ENCODE peak calls at places on chromosomes 1 and 21, in four cellular contexts. N is fibroblast of lung, I is hepatocyte, P is K562. E is an unnamed sample.

GRCh38 chr1:208433086-208433485 is 188.9 kb upstream of the PLXNA2 start:
- DNase-seq in N (peak), I (no peak), P (no peak), E (no peak)

GRCh38 chr1:206895320-206895719 is 1.9 kb upstream of the IL24 start:
- DNase-seq in N (no peak), I (no peak), P (no peak), E (no peak)

GRCh38 chr1:203403586-203403985 is 52.7 kb upstream of the FMOD start:
- DNase-seq in N (no peak), I (no peak), P (no peak), E (no peak)

GRCh38 chr1:13536612-13537011 is 22.8 kb upstream of the LRRC38 start:
- DNase-seq in N (no peak), I (no peak), P (no peak), E (no peak)

GRCh38 chr1:166920561-166921475 is 44.8 kb upstream of the TADA1 start:
- DNase-seq in N (no peak), I (peak), P (no peak), E (no peak)

GRCh38 chr1:82994866-82995370 is 1004.0 kb downstream of the TTLL7 start:
- DNase-seq in N (peak), I (no peak), P (no peak), E (no peak)

GRCh38 chr1:95252422-95252821 is 18.4 kb downstream of the RWDD3 start:
- DNase-seq in N (no peak), I (no peak), P (no peak), E (no peak)

GRCh38 chr1:110672753-110673108 is 2.0 kb downstream of the KCNA3 start:
- DNase-seq in N (no peak), I (no peak), P (no peak), E (no peak)

GRCh38 chr1:54390655-54391054 is 15.5 kb downstream of the SSBP3 start:
- DNase-seq in N (no peak), I (no peak), P (no peak), E (no peak)

GRCh38 chr1:206708058-206708457 is 23.4 kb downstream of the MAPKAPK2 start:
- DNase-seq in N (no peak), I (no peak), P (peak), E (no peak)

GRCh38 chr21:45870421-45870820 is 111.1 kb upstream of the COL6A1 start:
- DNase-seq in N (no peak), I (no peak), P (no peak), E (no peak)

GRCh38 chr1:24688621-24689195 is 45.6 kb downstream of the SRRM1 start:
- DNase-seq in N (peak), I (peak), P (peak), E (peak)

GRCh38 chr1:20574686-20575543 is 14.0 kb upstream of the CDA start:
- DNase-seq in N (peak), I (peak), P (peak), E (peak)

GRCh38 chr1:56577859-56578663 is 1.3 kb downstream of the PLPP3 start:
- DNase-seq in N (peak), I (peak), P (no peak), E (peak)

GRCh38 chr1:36352910-36353878 is 29.7 kb upstream of the EVA1B start:
- DNase-seq in N (peak), I (no peak), P (no peak), E (peak)

GRCh38 chr1:208387908-208388756 is 143.9 kb upstream of the PLXNA2 start:
- DNase-seq in N (no peak), I (no peak), P (no peak), E (no peak)

GRCh38 chr21:18155508-18156193 is 89.0 kb upstream of the CHODL start:
- DNase-seq in N (no peak), I (no peak), P (no peak), E (no peak)

GRCh38 chr1:115308969-115309368 is 29.1 kb downstream of the NGF start:
- DNase-seq in N (no peak), I (no peak), P (no peak), E (no peak)

GRCh38 chr1:118986291-118986838 is 1.8 kb downstream of the TBX15 start:
- DNase-seq in N (no peak), I (no peak), P (peak), E (no peak)

GRCh38 chr1:15966081-15966955 is 9.6 kb downstream of the ZBTB17 start:
- DNase-seq in N (no peak), I (no peak), P (no peak), E (no peak)

GRCh38 chr1:225746361-225747179 is 31.1 kb upstream of the SRP9 start:
- DNase-seq in N (peak), I (peak), P (no peak), E (peak)
- TF ChIP-seq CTCF in N (no peak), I (no peak), P (no peak), E (no peak)

GRCh38 chr1:7754234-7754633 is 16.9 kb upstream of the VAMP3 start:
- DNase-seq in N (no peak), I (no peak), P (no peak), E (no peak)

GRCh38 chr1:7751174-7751573 is 19.9 kb upstream of the VAMP3 start:
- DNase-seq in N (no peak), I (no peak), P (no peak), E (no peak)

GRCh38 chr1:7760245-7760644 is 10.9 kb upstream of the VAMP3 start:
- DNase-seq in N (no peak), I (no peak), P (no peak), E (no peak)

GRCh38 chr1:7752512-7753417 is 18.3 kb upstream of the VAMP3 start:
- DNase-seq in N (peak), I (peak), P (peak), E (peak)

GRCh38 chr1:7755448-7755847 is 15.6 kb upstream of the VAMP3 start:
- DNase-seq in N (peak), I (no peak), P (peak), E (no peak)
- TF ChIP-seq CTCF in N (peak), I (peak), P (peak), E (no peak)

DNA sequence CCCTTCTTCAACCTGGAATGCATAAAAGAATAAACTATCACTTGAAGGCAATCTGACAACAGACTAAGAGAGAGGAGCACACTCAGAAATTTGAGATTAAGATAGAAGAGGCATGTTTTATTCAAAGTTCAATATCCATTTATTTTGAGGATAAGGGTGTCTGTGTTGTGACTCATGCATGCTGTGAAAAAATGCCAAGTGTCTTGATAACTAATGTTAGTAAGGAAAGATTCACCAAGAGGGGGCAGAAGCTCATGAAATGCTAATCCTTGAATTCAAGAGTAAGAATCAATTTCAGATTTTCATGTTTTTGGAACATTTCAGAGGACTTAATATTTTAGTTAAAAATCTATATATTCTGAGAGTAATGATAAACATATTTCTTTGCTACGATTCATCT is 94.0 kb downstream of the IFI44 start:
- DNase-seq in N (peak), I (no peak), P (no peak), E (no peak)
- TF ChIP-seq CTCF in N (no peak), I (no peak), P (no peak), E (no peak)

GRCh38 chr1:201955009-201955749 is at the start of gene TIMM17A:
- DNase-seq in N (peak), I (peak), P (peak), E (peak)
- TF ChIP-seq CTCF in N (no peak), I (no peak), P (no peak), E (no peak)

GRCh38 chr1:45009956-45010854 is 919 bp downstream of the HECTD3 start:
- DNase-seq in N (no peak), I (peak), P (peak), E (peak)
- TF ChIP-seq CTCF in N (no peak), I (no peak), P (no peak), E (no peak)

GRCh38 chr1:53291574-53291973 is 36.3 kb downstream of the LRP8 start:
- DNase-seq in N (no peak), I (no peak), P (peak), E (no peak)
- TF ChIP-seq CTCF in N (no peak), I (no peak), P (peak), E (no peak)

GRCh38 chr1:161747789-161748188 is 1.8 kb upstream of the DUSP12 start:
- DNase-seq in N (no peak), I (no peak), P (no peak), E (no peak)

GRCh38 chr1:161749509-161750407 is at the start of gene DUSP12:
- DNase-seq in N (peak), I (peak), P (peak), E (peak)
- TF ChIP-seq CTCF in N (no peak), I (peak), P (peak), E (peak)

GRCh38 chr1:156608036-156608674 is 6.9 kb upstream of the GPATCH4 start:
- DNase-seq in N (peak), I (peak), P (peak), E (peak)

DNA sequence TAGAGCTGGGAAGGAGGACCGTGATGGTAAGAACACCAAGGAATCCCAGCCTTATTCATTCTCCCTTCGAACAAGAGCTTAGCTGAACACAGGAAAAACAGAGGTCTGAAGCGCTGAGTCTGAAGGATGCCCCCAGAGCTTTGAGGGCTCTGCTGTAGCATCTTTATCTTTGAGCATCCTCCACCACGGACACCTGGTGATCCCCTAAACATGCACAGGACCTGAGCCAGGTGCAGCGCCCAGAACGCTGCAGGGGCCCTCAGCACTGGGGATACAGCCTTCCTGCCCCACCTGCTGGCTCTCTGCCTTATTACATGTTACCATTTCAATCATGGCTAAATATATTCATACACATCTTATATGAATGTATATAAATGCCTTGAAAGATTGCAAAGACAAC is 7.7 kb upstream of the GPATCH4 start:
- DNase-seq in N (no peak), I (peak), P (peak), E (peak)
- TF ChIP-seq CTCF in N (peak), I (peak), P (peak), E (peak)

GRCh38 chr21:41713495-41714281 is 53.2 kb downstream of the RIPK4 start:
- DNase-seq in N (no peak), I (peak), P (no peak), E (no peak)
- TF ChIP-seq CTCF in N (no peak), I (no peak), P (no peak), E (no peak)

DNA sequence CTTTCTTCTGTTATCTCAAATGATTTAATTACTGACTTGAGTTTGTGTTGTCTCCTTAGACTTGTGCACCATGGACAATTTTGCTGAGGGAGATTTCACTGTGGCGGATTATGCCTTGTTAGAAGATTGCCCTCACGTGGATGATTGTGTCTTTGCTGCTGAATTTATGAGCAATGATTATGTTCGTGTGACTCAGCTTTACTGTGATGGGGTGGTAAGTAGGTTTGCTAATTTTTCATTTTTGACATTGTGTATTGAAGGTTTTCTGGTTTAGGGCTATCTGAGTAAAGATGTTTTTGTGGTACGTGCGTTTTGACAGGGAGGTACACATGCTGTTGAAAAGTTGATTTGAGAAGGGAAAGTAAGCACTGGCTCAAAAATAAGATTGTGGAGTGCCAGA is 14.1 kb downstream of the TTC3 start:
- DNase-seq in N (peak), I (peak), P (peak), E (peak)
- TF ChIP-seq CTCF in N (peak), I (peak), P (peak), E (no peak)